ENCODE peak calls at places on chromosomes 4 and X, in four cellular contexts. T is HEK293T, M is HepG2, H is K562. W is an unnamed sample.

GRCh38 chr4:53997901-53998300 is 66.5 kb downstream of the CHIC2 start:
- DNase-seq in T (no peak), M (no peak), H (no peak), W (no peak)

GRCh38 chr4:25799522-25799921 is 63.3 kb downstream of the SEL1L3 start:
- DNase-seq in T (no peak), M (no peak), H (no peak), W (no peak)

GRCh38 chr4:76634239-76634638 is 199.2 kb downstream of the SHROOM3 start:
- DNase-seq in T (no peak), M (no peak), H (no peak), W (no peak)

GRCh38 chr4:78551420-78552351 is at the start of gene ANXA3:
- DNase-seq in T (peak; percentile 54), M (no peak), H (peak; percentile 67), W (no peak)

GRCh38 chrX:47380268-47380667 is 9.9 kb downstream of the ZNF157 start:
- DNase-seq in T (no peak), M (peak; percentile 19), H (no peak), W (peak; percentile 47)

GRCh38 chr4:69907151-69907550 is 23.7 kb upstream of the CSN1S1 start:
- DNase-seq in T (no peak), M (no peak), H (no peak), W (no peak)

GRCh38 chrX:39819921-39820849 is 277.6 kb downstream of the BCOR start:
- DNase-seq in T (no peak), M (no peak), H (no peak), W (no peak)

GRCh38 chr4:85556293-85556692 is 81.3 kb downstream of the ARHGAP24 start:
- DNase-seq in T (no peak), M (no peak), H (no peak), W (peak; percentile 25)

DNA sequence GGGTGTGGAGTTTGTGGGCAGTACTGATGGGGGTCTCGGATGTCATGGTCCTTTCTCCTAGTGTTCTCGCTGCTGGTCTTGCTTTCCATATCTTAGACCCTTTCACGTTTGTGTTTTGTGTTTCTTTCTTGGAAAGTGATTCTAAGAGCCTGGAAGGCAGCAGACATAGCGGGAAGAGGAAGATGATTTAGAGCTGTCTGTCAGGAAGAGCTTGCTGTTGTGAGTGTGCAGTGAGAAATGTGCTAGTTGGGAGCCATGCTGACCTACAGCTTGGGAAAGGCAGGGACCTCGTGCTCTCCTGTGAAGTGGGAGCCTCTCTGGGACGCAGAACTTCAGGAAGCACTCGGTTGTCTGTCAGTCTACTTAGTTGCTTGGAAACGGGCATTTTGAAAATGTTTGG is 122.2 kb downstream of the ZNF518B start:
- DNase-seq in T (no peak), M (no peak), H (no peak), W (no peak)
- TF ChIP-seq FOXK2 in T (no peak), M (no peak), H (no peak), W (no peak)

GRCh38 chrX:69257504-69258127 is 92.4 kb upstream of the PJA1 start:
- DNase-seq in T (no peak), M (no peak), H (no peak), W (no peak)

GRCh38 chrX:69263421-69263820 is 98.2 kb upstream of the PJA1 start:
- DNase-seq in T (no peak), M (no peak), H (no peak), W (no peak)

GRCh38 chrX:69258893-69259292 is 93.6 kb upstream of the PJA1 start:
- DNase-seq in T (no peak), M (no peak), H (no peak), W (no peak)

GRCh38 chrX:69264134-69264533 is 98.9 kb upstream of the PJA1 start:
- DNase-seq in T (no peak), M (no peak), H (no peak), W (no peak)

GRCh38 chrX:69262036-69262905 is 97.0 kb upstream of the PJA1 start:
- DNase-seq in T (no peak), M (no peak), H (no peak), W (no peak)
- TF ChIP-seq FOXK2 in T (no peak), M (no peak), H (no peak), W (no peak)

GRCh38 chrX:17585006-17585405 is 152.3 kb upstream of the SCML1 start:
- DNase-seq in T (no peak), M (no peak), H (no peak), W (no peak)

GRCh38 chrX:17587352-17587751 is 149.9 kb upstream of the SCML1 start:
- DNase-seq in T (no peak), M (no peak), H (no peak), W (no peak)

GRCh38 chrX:17580529-17581155 is 156.7 kb upstream of the SCML1 start:
- DNase-seq in T (no peak), M (no peak), H (no peak), W (no peak)

GRCh38 chrX:17581650-17582049 is 155.6 kb upstream of the SCML1 start:
- DNase-seq in T (no peak), M (no peak), H (no peak), W (no peak)

GRCh38 chrX:17584248-17584681 is 153.0 kb upstream of the SCML1 start:
- DNase-seq in T (no peak), M (no peak), H (no peak), W (no peak)
- TF ChIP-seq FOXK2 in T (no peak), M (no peak), H (no peak), W (no peak)

GRCh38 chr4:7805533-7806079 is 134.1 kb downstream of the AFAP1 start:
- DNase-seq in T (no peak), M (peak; percentile 96), H (no peak), W (no peak)
- TF ChIP-seq FOXK2 in T (no peak), M (peak; percentile 61), H (no peak), W (no peak)

GRCh38 chr4:41285202-41285876 is 28.6 kb downstream of the UCHL1 start:
- DNase-seq in T (no peak), M (no peak), H (no peak), W (no peak)

GRCh38 chr4:41280010-41280409 is 23.3 kb downstream of the UCHL1 start:
- DNase-seq in T (no peak), M (no peak), H (no peak), W (no peak)

GRCh38 chr4:41287005-41287404 is 30.3 kb downstream of the UCHL1 start:
- DNase-seq in T (no peak), M (no peak), H (no peak), W (no peak)

GRCh38 chr4:41282362-41282761 is 25.6 kb downstream of the UCHL1 start:
- DNase-seq in T (no peak), M (no peak), H (no peak), W (no peak)

GRCh38 chr4:41281038-41281634 is 24.4 kb downstream of the UCHL1 start:
- DNase-seq in T (peak; percentile 70), M (peak; percentile 64), H (peak; percentile 65), W (peak; percentile 48)
- TF ChIP-seq FOXK2 in T (no peak), M (no peak), H (no peak), W (no peak)

GRCh38 chrX:1392376-1393130 is 640 bp upstream of the SLC25A6 start:
- DNase-seq in T (peak; percentile 66), M (no peak), H (peak; percentile 48), W (no peak)
- TF ChIP-seq FOXK2 in T (no peak), M (no peak), H (no peak), W (no peak)

W was measured in GM12878.